ENCODE peak calls at places on chromosomes 2 and 18, in six cellular contexts. M is pancreas, D is small intestine, I is testis, Q is fibroblast of lung, G is mesendoderm. J is an unnamed sample.

GRCh38 chr2:140506606-140507005 is 1624.2 kb downstream of the LRP1B start:
- DNase-seq in G (peak; percentile 8), D (no peak), I (no peak), Q (peak; percentile 73), M (no peak), J (no peak)

GRCh38 chr18:44799422-44800421 is 119.0 kb downstream of the SETBP1 start:
- DNase-seq in Q (no peak), M (no peak), D (no peak), I (no peak), G (no peak), J (no peak)

GRCh38 chr18:79714531-79715240 is 35.1 kb downstream of the CTDP1 start:
- DNase-seq in G (no peak), M (no peak), Q (no peak), D (no peak), I (no peak), J (no peak)

GRCh38 chr2:206004004-206004693 is 81.8 kb downstream of the INO80D start:
- DNase-seq in G (peak; percentile 86), I (peak; percentile 60), M (no peak), D (peak; percentile 60), Q (no peak), J (peak; percentile 51)

GRCh38 chr2:43312751-43313641 is 86.6 kb upstream of the ZFP36L2 start:
- DNase-seq in D (no peak), I (no peak), M (peak; percentile 54), Q (peak; percentile 95), G (no peak), J (no peak)

GRCh38 chr18:59514193-59514592 is 155.1 kb upstream of the LMAN1 start:
- DNase-seq in Q (peak; percentile 82), D (no peak), G (no peak), I (peak; percentile 68), M (peak; percentile 17), J (no peak)

GRCh38 chr18:44149706-44150105 is 531.0 kb upstream of the SETBP1 start:
- DNase-seq in G (no peak), I (no peak), Q (peak; percentile 50), D (no peak), M (no peak), J (no peak)

GRCh38 chr18:50961974-50962373 is 5.9 kb upstream of the ELAC1 start:
- DNase-seq in Q (no peak), I (no peak), D (no peak), G (peak; percentile 28), M (no peak), J (no peak)

GRCh38 chr2:190158798-190159434 is 96.4 kb upstream of the MSTN start:
- DNase-seq in G (peak; percentile 88), I (no peak), Q (no peak), M (no peak), D (no peak), J (peak; percentile 37)

GRCh38 chr2:138518860-138519259 is 17.3 kb downstream of the SPOPL start:
- DNase-seq in G (no peak), Q (no peak), D (no peak), I (no peak), M (no peak), J (no peak)

GRCh38 chr2:54636425-54637139 is 86.9 kb upstream of the EML6 start:
- DNase-seq in D (no peak), Q (no peak), G (no peak), I (no peak), M (no peak), J (no peak)

GRCh38 chr2:137952586-137953129 is 11.6 kb upstream of the HNMT start:
- DNase-seq in Q (no peak), I (no peak), M (no peak), D (peak; percentile 17), G (peak; percentile 39), J (no peak)

GRCh38 chr2:162030363-162030762 is 43.7 kb downstream of the DPP4 start:
- DNase-seq in D (no peak), M (no peak), G (no peak), Q (no peak), I (no peak), J (no peak)

GRCh38 chr2:201969938-201970785 is 63.5 kb upstream of the FZD7 start:
- DNase-seq in M (no peak), I (no peak), Q (peak; percentile 83), D (no peak), G (peak; percentile 68), J (no peak)

GRCh38 chr2:18154812-18155211 is 276.3 kb downstream of the KCNS3 start:
- DNase-seq in G (peak; percentile 45), M (no peak), D (no peak), Q (no peak), I (no peak), J (no peak)

GRCh38 chr2:134739261-134739878 is 20.6 kb upstream of the TMEM163 start:
- DNase-seq in M (no peak), Q (no peak), I (no peak), G (no peak), D (no peak), J (no peak)

GRCh38 chr2:237072067-237072931 is 13.4 kb upstream of the COPS8 start:
- DNase-seq in D (peak; percentile 59), M (peak; percentile 76), G (peak; percentile 70), Q (peak; percentile 71), I (peak; percentile 92), J (peak; percentile 71)

GRCh38 chr18:62085766-62086165 is 101.1 kb downstream of the PIGN start:
- DNase-seq in G (no peak), Q (no peak), M (no peak), I (no peak), D (no peak), J (no peak)

GRCh38 chr18:35524236-35524635 is 26.5 kb upstream of the INO80C start:
- DNase-seq in I (no peak), Q (no peak), G (no peak), D (no peak), M (no peak), J (no peak)

GRCh38 chr18:31513189-31513907 is 15.4 kb downstream of the DSG2 start:
- DNase-seq in G (peak; percentile 96), Q (peak; percentile 21), D (peak; percentile 37), M (no peak), I (no peak), J (no peak)

GRCh38 chr2:38108907-38109731 is 33.2 kb upstream of the CYP1B1 start:
- DNase-seq in Q (no peak), D (peak; percentile 34), M (no peak), G (no peak), I (no peak), J (no peak)

GRCh38 chr2:3470166-3470651 is 49.1 kb downstream of the ADI1 start:
- DNase-seq in M (peak; percentile 34), G (no peak), I (peak; percentile 87), Q (peak; percentile 98), D (no peak), J (no peak)

GRCh38 chr2:70995227-70995729 is 605 bp upstream of the TEX261 start:
- DNase-seq in D (peak; percentile 67), Q (peak; percentile 27), M (peak; percentile 42), G (peak; percentile 74), I (peak; percentile 45), J (peak; percentile 84)

GRCh38 chr18:34158881-34159690 is 65.6 kb downstream of the NOL4 start:
- DNase-seq in I (peak; percentile 51), G (peak; percentile 95), Q (peak; percentile 36), M (peak; percentile 17), D (peak; percentile 2), J (peak; percentile 85)

GRCh38 chr2:40240067-40240466 is 211.8 kb downstream of the SLC8A1 start:
- DNase-seq in D (peak; percentile 20), M (peak; percentile 31), Q (peak; percentile 85), G (no peak), I (peak; percentile 18), J (no peak)

GRCh38 chr18:69383191-69383590 is 17.5 kb upstream of the DOK6 start:
- DNase-seq in I (no peak), G (peak; percentile 8), Q (peak; percentile 6), M (no peak), D (no peak), J (no peak)

GRCh38 chr2:205800804-205801203 is 118.5 kb downstream of the NRP2 start:
- DNase-seq in Q (peak; percentile 100), I (no peak), G (no peak), D (peak; percentile 28), M (peak; percentile 22), J (no peak)

DNA sequence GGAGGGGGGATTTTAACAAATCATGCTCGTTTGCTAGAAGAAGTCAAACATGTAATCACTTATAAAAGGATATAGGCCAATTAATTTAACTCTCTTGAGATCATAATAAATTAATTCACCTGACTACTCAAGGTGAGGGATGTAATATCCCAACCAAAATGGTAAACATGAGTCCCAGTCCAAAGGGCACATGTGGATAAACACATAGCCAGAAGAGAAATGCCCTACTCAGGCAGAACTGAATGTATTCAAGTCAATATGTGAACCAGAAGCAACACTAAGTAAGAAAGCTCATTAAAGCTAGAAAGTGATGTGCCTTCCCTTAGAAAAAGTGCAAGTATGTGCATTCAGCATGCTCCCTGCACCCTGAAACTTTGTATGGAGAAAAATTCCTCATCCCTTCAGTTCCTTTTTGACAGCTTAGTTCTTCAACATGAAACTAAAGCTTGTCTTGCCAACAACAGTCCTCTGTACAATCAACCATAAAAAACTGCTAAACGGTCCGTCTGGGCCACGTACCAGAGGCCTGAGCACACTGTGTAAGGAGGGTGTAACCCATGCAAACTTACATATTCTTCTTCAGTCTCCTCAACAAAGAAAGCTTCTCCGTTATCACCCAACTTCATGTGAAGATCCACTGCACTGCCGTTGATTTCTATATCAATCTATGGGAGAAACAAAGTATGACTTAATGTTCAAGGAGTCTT is 58.9 kb downstream of the LPIN2 start:
- DNase-seq in M (no peak), Q (no peak), I (no peak), D (peak; percentile 71), G (no peak), J (no peak)
- H3K36me3 ChIP-seq in M (peaks cover 12% of the 10 kb centered on the region), Q (peaks cover 8% of the 10 kb centered on the region), I (peaks cover 5% of the 10 kb centered on the region), D (peaks cover 7% of the 10 kb centered on the region), G (peaks cover 2% of the 10 kb centered on the region), J (peaks cover 4% of the 10 kb centered on the region)

DNA sequence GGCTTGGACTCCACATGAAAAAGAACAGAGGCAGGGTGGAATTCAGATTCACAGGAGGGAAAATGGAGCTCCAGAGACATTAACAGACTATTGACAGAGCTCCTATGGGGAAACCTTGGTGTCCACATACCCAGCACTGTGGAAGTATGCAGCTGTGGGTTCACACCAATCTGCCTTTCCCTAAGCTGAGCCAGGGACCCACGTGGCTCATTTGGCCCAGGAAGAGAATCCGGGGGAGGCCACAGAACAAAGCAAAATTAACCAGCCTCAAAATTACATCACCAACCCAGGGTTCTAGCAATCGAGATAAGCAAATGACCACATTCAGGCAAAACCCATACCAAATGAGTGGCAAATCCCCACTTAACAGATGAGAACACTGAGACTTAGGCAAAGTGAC is 105.8 kb upstream of the TWIST2 start:
- DNase-seq in Q (no peak), M (no peak), G (no peak), D (no peak), I (no peak), J (no peak)
- H3K27me3 ChIP-seq in Q (no peaks in the 10 kb centered on the region), M (no peaks in the 10 kb centered on the region), G (no peaks in the 10 kb centered on the region), D (peaks cover 1% of the 10 kb centered on the region), I (no peaks in the 10 kb centered on the region), J (no peaks in the 10 kb centered on the region)

GRCh38 chr2:196783431-196784094 is 15.9 kb downstream of the GTF3C3 start:
- DNase-seq in M (no peak), I (no peak), D (no peak), G (peak; percentile 11), Q (peak; percentile 47), J (no peak)
- H3K36me3 ChIP-seq in M (peaks cover 27% of the 10 kb centered on the region), I (no peaks in the 10 kb centered on the region), D (peaks cover 13% of the 10 kb centered on the region), G (peaks cover 5% of the 10 kb centered on the region), Q (peaks cover 6% of the 10 kb centered on the region), J (peaks cover 21% of the 10 kb centered on the region)

GRCh38 chr2:158533009-158533408 is 76.3 kb downstream of the PKP4 start:
- DNase-seq in D (no peak), Q (no peak), M (no peak), G (peak; percentile 55), I (no peak), J (no peak)

GRCh38 chr2:158530829-158531228 is 74.1 kb downstream of the PKP4 start:
- DNase-seq in G (peak; percentile 56), M (no peak), D (no peak), I (no peak), Q (no peak), J (peak; percentile 26)

GRCh38 chr2:158529379-158530110 is 72.8 kb downstream of the PKP4 start:
- DNase-seq in G (peak; percentile 48), D (no peak), Q (peak; percentile 63), M (no peak), I (no peak), J (no peak)
- H3K27me3 ChIP-seq in G (no peaks in the 10 kb centered on the region), D (no peaks in the 10 kb centered on the region), Q (no peaks in the 10 kb centered on the region), M (no peaks in the 10 kb centered on the region), I (no peaks in the 10 kb centered on the region), J (no peaks in the 10 kb centered on the region)

J was measured in H7.